ENCODE peak calls at places on chromosomes 16 and 17, in six cellular contexts. G is GM12878, V is HepG2, C is K562, D is upper lobe of left lung, X is HCT116. O is an unnamed sample.
A peak's percentile ranks its signal among the peaks of the same experiment; 100 is the strongest.

GRCh38 chr17:48842746-48843145 is 11.9 kb downstream of the CALCOCO2 start:
- ATAC-seq in G (no peak), X (no peak), C (no peak), D (no peak), V (no peak), O (no peak)

GRCh38 chr17:9254841-9255240 is 233.5 kb downstream of the NTN1 start:
- ATAC-seq in C (no peak), V (no peak), G (no peak), X (no peak), D (no peak), O (no peak)

GRCh38 chr17:47821031-47821423 is 567 bp downstream of the OSBPL7 start:
- ATAC-seq in D (no peak), X (peak; percentile 8), V (peak; percentile 15), G (peak; percentile 3), C (no peak), O (no peak)

GRCh38 chr17:10797848-10798328 is 6.0 kb downstream of the TMEM238L start:
- ATAC-seq in X (no peak), G (no peak), V (no peak), C (no peak), D (no peak), O (no peak)

GRCh38 chr17:1058423-1059130 is 61.6 kb downstream of the TIMM22 start:
- ATAC-seq in G (peak; percentile 58), D (peak; percentile 70), V (peak; percentile 46), C (peak; percentile 72), X (peak; percentile 65), O (no peak)

GRCh38 chr17:82483836-82484235 is 25.3 kb downstream of the NARF start:
- ATAC-seq in G (no peak), V (no peak), C (no peak), X (no peak), D (no peak), O (no peak)

GRCh38 chr17:2906907-2907306 is 110.7 kb downstream of the RAP1GAP2 start:
- ATAC-seq in G (no peak), D (no peak), C (no peak), X (no peak), V (no peak), O (no peak)

GRCh38 chr16:50474138-50474537 is 74.1 kb upstream of the NKD1 start:
- ATAC-seq in V (no peak), D (no peak), G (no peak), X (peak; percentile 37), C (no peak), O (no peak)

GRCh38 chr16:85557976-85558589 is 55.0 kb upstream of the GSE1 start:
- ATAC-seq in C (no peak), V (no peak), X (no peak), G (no peak), D (peak; percentile 59), O (no peak)

GRCh38 chr17:51245535-51245934 is 14.3 kb downstream of the MBTD1 start:
- ATAC-seq in X (no peak), D (no peak), C (no peak), V (no peak), G (no peak), O (no peak)

GRCh38 chr17:27485125-27485524 is 28.9 kb downstream of the KSR1 start:
- ATAC-seq in D (no peak), G (no peak), X (no peak), C (no peak), V (no peak), O (peak; percentile 23)

GRCh38 chr17:73410586-73411329 is 99.0 kb upstream of the CDC42EP4 start:
- ATAC-seq in G (no peak), V (peak; percentile 50), D (no peak), C (no peak), X (no peak), O (peak; percentile 51)

GRCh38 chr17:11292491-11292890 is 51.5 kb downstream of the SHISA6 start:
- ATAC-seq in X (no peak), C (no peak), V (no peak), G (no peak), D (no peak), O (no peak)

GRCh38 chr16:79150128-79150527 is 450.4 kb downstream of the MAF start:
- ATAC-seq in D (no peak), V (no peak), G (no peak), C (no peak), X (no peak), O (no peak)

GRCh38 chr16:16861546-16861945 is 482.6 kb downstream of the NPIPA7 start:
- ATAC-seq in D (no peak), C (peak; percentile 79), G (peak; percentile 94), V (peak; percentile 84), X (peak; percentile 70), O (no peak)

GRCh38 chr17:69470702-69471101 is 56.2 kb downstream of the MAP2K6 start:
- ATAC-seq in C (no peak), G (no peak), D (no peak), V (no peak), X (no peak), O (no peak)

GRCh38 chr16:4105848-4106247 is 10.4 kb downstream of the ADCY9 start:
- ATAC-seq in C (no peak), X (no peak), G (no peak), V (no peak), D (no peak), O (no peak)

GRCh38 chr17:59695943-59696681 is 11.1 kb downstream of the PTRH2 start:
- ATAC-seq in G (peak; percentile 18), C (peak; percentile 66), D (no peak), X (peak; percentile 35), V (no peak), O (no peak)

GRCh38 chr16:84498859-84499620 is 5.4 kb downstream of the MEAK7 start:
- ATAC-seq in D (no peak), C (no peak), G (no peak), X (no peak), V (no peak), O (no peak)

GRCh38 chr16:84278333-84278732 is 16.3 kb upstream of the WFDC1 start:
- ATAC-seq in G (no peak), X (no peak), C (no peak), D (no peak), V (no peak), O (no peak)

GRCh38 chr16:11340710-11341109 is 4.5 kb upstream of the RMI2 start:
- ATAC-seq in D (no peak), X (no peak), G (no peak), V (no peak), C (no peak), O (no peak)

GRCh38 chr16:88993006-88993787 is 16.2 kb upstream of the CBFA2T3 start:
- ATAC-seq in C (peak; percentile 67), G (peak; percentile 49), D (no peak), V (no peak), X (peak; percentile 44), O (peak; percentile 42)

GRCh38 chr17:81385320-81386111 is 9.7 kb upstream of the BAHCC1 start:
- ATAC-seq in G (no peak), D (no peak), C (no peak), V (peak; percentile 7), X (no peak), O (no peak)
- H3K27ac ChIP-seq in G (no peak overlapping the region), D (peak overlapping the region; percentile 98), C (no peak overlapping the region), V (no peak overlapping the region), X (peak overlapping the region; percentile 96), O (peak overlapping the region; percentile 97)

GRCh38 chr16:20388854-20389253 is 15.7 kb downstream of the PDILT start:
- ATAC-seq in V (no peak), X (no peak), G (no peak), C (no peak), D (no peak), O (no peak)
- TF ChIP-seq POLR2AphosphoS5 in V (no peak), X (no peak), G (no peak), C (no peak), D (no peak), O (no peak)

GRCh38 chr16:29990883-29991570 is 4.4 kb downstream of the HIRIP3 start:
- ATAC-seq in G (no peak), C (no peak), V (no peak), X (no peak), D (no peak), O (no peak)
- TF ChIP-seq POLR2A in G (no peak), C (no peak), V (no peak), X (no peak), D (no peak), O (no peak)

GRCh38 chr17:74454197-74455024 is 12.0 kb upstream of the CD300A start:
- ATAC-seq in V (peak; percentile 50), D (peak; percentile 94), G (peak; percentile 55), C (peak; percentile 99), X (peak; percentile 51), O (peak; percentile 50)

GRCh38 chr17:74453665-74454196 is 12.7 kb upstream of the CD300A start:
- ATAC-seq in X (peak; percentile 95), C (peak; percentile 67), D (no peak), G (peak; percentile 99), V (peak; percentile 90), O (peak; percentile 97)

GRCh38 chr17:74451557-74451956 is 14.9 kb upstream of the CD300A start:
- ATAC-seq in X (no peak), C (no peak), G (no peak), D (no peak), V (no peak), O (no peak)

GRCh38 chr17:74452027-74452840 is 14.2 kb upstream of the CD300A start:
- ATAC-seq in X (no peak), V (no peak), G (no peak), C (no peak), D (no peak), O (no peak)

GRCh38 chr17:74452841-74453661 is 13.4 kb upstream of the CD300A start:
- ATAC-seq in X (no peak), G (no peak), C (no peak), V (peak; percentile 25), D (no peak), O (no peak)
- H3K27ac ChIP-seq in X (no peak overlapping the region), G (no peak overlapping the region), C (no peak overlapping the region), V (no peak overlapping the region), D (peak overlapping the region; percentile 82), O (peak overlapping the region; percentile 23)

DNA sequence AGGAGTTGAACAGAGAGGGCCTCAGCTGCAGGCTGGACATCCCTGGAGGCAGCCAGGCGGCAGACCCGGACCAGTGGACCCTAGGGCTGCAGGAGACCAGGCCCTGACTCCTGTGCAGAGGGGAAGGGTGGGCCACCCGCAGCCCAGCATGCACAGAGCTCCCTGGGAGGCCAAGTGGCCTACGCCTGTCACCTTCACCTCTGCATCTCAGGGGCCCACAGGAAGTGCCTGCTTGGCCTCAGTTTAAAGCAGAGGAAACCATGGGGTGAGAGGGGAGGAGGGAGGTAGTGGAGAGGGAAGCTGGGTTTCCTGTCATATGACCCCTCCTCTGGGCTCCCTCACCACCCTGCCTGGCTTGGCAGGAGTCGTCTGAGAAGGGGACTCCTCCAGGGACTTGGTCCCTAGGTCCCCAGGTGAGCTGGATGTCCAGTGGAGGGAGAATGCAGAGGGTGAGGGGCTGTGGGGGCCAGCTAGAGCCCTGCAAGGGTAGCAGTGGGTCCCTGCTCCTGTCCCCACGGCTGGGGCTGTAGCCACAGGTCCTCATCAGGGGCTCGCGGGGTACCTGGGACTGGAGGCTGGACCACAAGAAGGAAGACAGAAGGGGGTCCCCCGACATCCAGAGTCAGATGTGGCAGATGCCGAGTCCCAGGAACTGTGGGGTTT is at the start of gene TMC8:
- ATAC-seq in D (peak; percentile 2), C (peak; percentile 1), G (peak; percentile 37), V (peak; percentile 13), X (no peak), O (no peak)
- TF ChIP-seq POLR2AphosphoS5 in D (peak; percentile 76), C (no peak), G (peak; percentile 83), V (peak; percentile 21), X (no peak), O (no peak)